ENCODE peak calls at places on chromosomes 13 and 19, in seven cellular contexts. C, H, X, R, O, K and N are unnamed samples.

GRCh38 chr13:76792680-76793334 is 93.4 kb downstream of the KCTD12 start:
- DNase-seq in K (peak), X (no peak), H (no peak), O (no peak), R (no peak), C (peak), N (no peak)

GRCh38 chr13:44243198-44243852 is 130.3 kb upstream of the SERP2 start:
- DNase-seq in O (peak), C (peak), H (no peak), R (no peak), X (no peak), K (peak), N (peak)

GRCh38 chr19:29841559-29842367 is 30.0 kb downstream of the CCNE1 start:
- DNase-seq in K (peak), C (peak), X (peak), H (no peak), R (no peak), O (peak), N (peak)

GRCh38 chr19:35790981-35791813 is 15.8 kb downstream of the ARHGAP33 start:
- DNase-seq in O (no peak), R (peak), K (no peak), C (no peak), H (no peak), X (peak), N (peak)

GRCh38 chr19:1008268-1009042 is 8.2 kb downstream of the GRIN3B start:
- DNase-seq in K (no peak), H (no peak), C (no peak), R (no peak), O (no peak), X (no peak), N (no peak)

GRCh38 chr19:4171676-4172075 is 10.7 kb downstream of the SIRT6 start:
- DNase-seq in C (no peak), O (peak), R (no peak), H (no peak), X (no peak), K (no peak), N (no peak)

GRCh38 chr13:41970022-41970421 is 9.1 kb upstream of the VWA8 start:
- DNase-seq in C (no peak), R (no peak), X (no peak), K (no peak), H (no peak), O (no peak), N (no peak)

GRCh38 chr19:14536926-14537692 is 7.7 kb downstream of the TECR start:
- DNase-seq in O (peak), X (peak), H (peak), K (peak), R (peak), C (peak), N (peak)

GRCh38 chr19:56069642-56070041 is 51.5 kb downstream of the ZNF787 start:
- DNase-seq in K (no peak), C (no peak), R (no peak), O (no peak), H (no peak), X (no peak), N (no peak)

GRCh38 chr13:26568132-26568815 is 10.8 kb downstream of the WASF3 start:
- DNase-seq in C (no peak), R (no peak), H (no peak), X (no peak), K (no peak), O (no peak), N (no peak)

GRCh38 chr19:42548545-42548944 is 20.3 kb upstream of the CEACAM1 start:
- DNase-seq in C (no peak), R (no peak), K (no peak), O (no peak), H (no peak), X (no peak), N (no peak)

GRCh38 chr13:106033634-106034033 is 501.8 kb downstream of the EFNB2 start:
- DNase-seq in O (no peak), H (no peak), R (no peak), K (peak), X (no peak), C (peak), N (no peak)

GRCh38 chr13:45536224-45536623 is 71.5 kb downstream of the COG3 start:
- DNase-seq in R (no peak), K (no peak), X (no peak), O (no peak), H (no peak), C (no peak), N (no peak)

GRCh38 chr19:35533822-35534521 is 716 bp downstream of the GAPDHS start:
- DNase-seq in H (no peak), K (peak), O (no peak), C (peak), X (peak), R (no peak), N (no peak)

GRCh38 chr19:7200739-7201138 is 93.5 kb downstream of the INSR start:
- DNase-seq in H (no peak), X (no peak), K (no peak), C (no peak), R (no peak), O (no peak), N (no peak)

GRCh38 chr13:54373211-54373610 is 1344.6 kb downstream of the OLFM4 start:
- DNase-seq in X (no peak), O (no peak), C (no peak), R (no peak), K (no peak), H (no peak), N (no peak)

GRCh38 chr13:52978989-52979388 is 49.6 kb upstream of the OLFM4 start:
- DNase-seq in H (no peak), C (no peak), R (no peak), O (no peak), X (no peak), K (no peak), N (no peak)

GRCh38 chr19:41318696-41319499 is 8.9 kb downstream of the CCDC97 start:
- DNase-seq in H (no peak), R (no peak), X (no peak), O (no peak), K (no peak), C (no peak), N (no peak)

GRCh38 chr19:5492281-5492812 is 37.1 kb downstream of the ZNRF4 start:
- DNase-seq in H (no peak), R (no peak), K (no peak), C (no peak), X (no peak), O (no peak), N (no peak)

GRCh38 chr13:87322386-87322785 is 348.8 kb upstream of the SLITRK5 start:
- DNase-seq in R (no peak), X (no peak), K (no peak), C (no peak), H (no peak), O (no peak), N (no peak)

GRCh38 chr13:75554981-75555380 is 5.4 kb downstream of the UCHL3 start:
- DNase-seq in H (no peak), C (peak), X (no peak), O (no peak), R (no peak), K (no peak), N (no peak)

GRCh38 chr19:29672933-29673336 is 7.7 kb downstream of the PLEKHF1 start:
- DNase-seq in K (no peak), H (no peak), O (no peak), R (no peak), X (peak), C (no peak), N (peak)

GRCh38 chr19:55408320-55408836 is 790 bp upstream of the UBE2S start:
- DNase-seq in O (no peak), C (no peak), K (no peak), H (no peak), X (no peak), R (no peak), N (no peak)

GRCh38 chr13:73913043-73913740 is 221.0 kb downstream of the KLF12 start:
- DNase-seq in X (no peak), K (peak), C (peak), H (no peak), R (no peak), O (no peak), N (no peak)

GRCh38 chr19:16429066-16429758 is 42.6 kb downstream of the EPS15L1 start:
- DNase-seq in X (peak), R (peak), O (peak), C (no peak), H (no peak), K (no peak), N (no peak)

GRCh38 chr13:32986552-32986951 is 29.7 kb upstream of the KL start:
- DNase-seq in R (no peak), C (no peak), O (no peak), K (no peak), H (no peak), X (no peak), N (no peak)

GRCh38 chr13:90454002-90454636 is 893.4 kb upstream of the MIR17HG start:
- DNase-seq in C (peak), O (no peak), H (no peak), X (no peak), K (no peak), R (no peak), N (no peak)

GRCh38 chr13:77980592-77980991 is 62.0 kb upstream of the EDNRB start:
- DNase-seq in R (no peak), O (no peak), C (peak), K (peak), H (no peak), X (no peak), N (no peak)

GRCh38 chr19:1618157-1619093 is 13.2 kb upstream of the UQCR11 start:
- DNase-seq in K (peak), C (peak), X (no peak), H (no peak), R (no peak), O (peak), N (peak)

GRCh38 chr19:1512671-1513491 is at the start of gene ADAMTSL5:
- DNase-seq in R (no peak), H (peak), K (peak), O (peak), X (peak), C (peak), N (peak)

GRCh38 chr13:99656092-99656745 is 154.9 kb downstream of the TM9SF2 start:
- DNase-seq in H (peak), K (peak), X (no peak), O (peak), R (peak), C (peak), N (peak)
- H3K4me3 ChIP-seq in H (no peak), K (no peak), X (no peak), O (peak), R (no peak), C (no peak), N (no peak)

GRCh38 chr19:51693246-51693645 is at the start of gene SPACA6:
- DNase-seq in C (no peak), K (no peak), X (no peak), O (peak), R (no peak), H (peak), N (no peak)

GRCh38 chr19:51690359-51691121 is 2.6 kb upstream of the SPACA6 start:
- DNase-seq in X (peak), K (peak), R (peak), H (peak), O (peak), C (peak), N (peak)

GRCh38 chr19:51693819-51694218 is 689 bp downstream of the SPACA6 start:
- DNase-seq in K (no peak), H (no peak), R (no peak), O (no peak), C (no peak), X (no peak), N (no peak)

GRCh38 chr19:51691122-51692064 is 1.7 kb upstream of the SPACA6 start:
- DNase-seq in R (no peak), X (no peak), C (peak), K (peak), O (peak), H (peak), N (peak)

GRCh38 chr19:51692065-51692915 is 840 bp upstream of the SPACA6 start:
- DNase-seq in X (no peak), O (peak), H (peak), R (no peak), C (no peak), K (no peak), N (peak)
- H3K4me3 ChIP-seq in X (peak), O (peak), H (peak), R (peak), C (peak), K (no peak), N (no peak)

DNA sequence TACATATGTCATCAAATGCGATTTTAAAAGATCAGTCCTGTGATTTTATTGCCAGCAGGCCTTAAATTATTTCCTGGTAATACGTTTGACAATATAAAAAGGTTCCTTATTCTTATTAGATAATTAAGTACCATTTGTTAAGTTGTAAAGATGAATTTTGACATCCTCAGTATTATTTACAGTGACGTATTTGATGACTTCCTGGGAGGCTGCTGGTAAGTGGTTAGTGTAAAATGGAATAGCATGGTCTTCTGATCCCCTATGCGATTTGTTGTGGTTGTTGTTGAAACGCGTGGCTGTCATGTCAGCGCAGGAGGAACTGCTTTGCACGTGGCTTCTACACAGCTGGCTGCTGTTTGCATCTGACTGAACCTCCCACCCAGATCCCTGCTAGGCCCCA is 99.7 kb downstream of the DCLK1 start:
- DNase-seq in R (no peak), X (no peak), O (no peak), H (no peak), K (peak), C (peak), N (no peak)
- H3K4me3 ChIP-seq in R (no peak), X (no peak), O (no peak), H (no peak), K (no peak), C (no peak), N (no peak)

GRCh38 chr19:58556633-58557252 is 1.7 kb downstream of the UBE2M start:
- DNase-seq in K (no peak), R (no peak), O (no peak), C (no peak), X (no peak), H (peak), N (no peak)
- H3K4me3 ChIP-seq in K (peak), R (peak), O (peak), C (peak), X (peak), H (peak), N (peak)

GRCh38 chr13:24271611-24272451 is 37.5 kb upstream of the C1QTNF9 start:
- DNase-seq in R (peak), K (peak), H (peak), X (peak), C (peak), O (peak), N (no peak)
- H3K4me3 ChIP-seq in R (peak), K (no peak), H (peak), X (peak), C (peak), O (peak), N (no peak)

DNA sequence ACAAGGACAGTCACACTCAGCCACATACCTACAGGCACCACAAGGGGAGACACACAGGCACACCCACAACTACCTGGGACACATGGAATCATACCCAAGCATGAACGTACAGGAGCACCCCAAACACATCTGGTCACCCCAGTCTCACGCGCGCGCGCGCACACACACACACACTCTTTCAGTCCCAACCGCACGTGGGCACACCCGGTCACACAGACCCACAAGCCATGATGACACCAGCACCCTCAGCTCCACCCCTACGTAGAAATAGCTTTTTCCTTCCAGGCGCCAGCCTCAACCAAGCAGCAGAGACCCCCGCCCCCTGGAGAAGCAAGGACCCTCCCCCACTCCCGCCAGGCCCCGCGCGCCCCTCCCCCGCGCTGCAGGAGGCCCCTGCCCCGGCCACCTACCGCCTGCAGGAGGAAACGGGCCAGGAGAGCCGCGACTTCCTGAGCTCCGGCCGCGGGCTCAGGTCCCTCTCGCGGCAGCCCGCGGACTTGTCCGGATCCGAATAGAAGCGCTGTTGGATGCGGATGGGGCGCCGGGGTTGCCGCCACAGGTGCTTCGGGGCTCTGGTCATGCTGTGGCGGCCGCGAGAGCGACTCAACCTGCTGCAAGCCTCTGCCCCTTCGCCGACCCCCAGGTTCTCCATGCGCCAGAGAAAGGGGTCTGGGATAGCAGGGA is 6.4 kb upstream of the PDE4C start:
- DNase-seq in X (no peak), C (no peak), R (no peak), K (no peak), H (no peak), O (peak), N (no peak)
- H3K4me3 ChIP-seq in X (no peak), C (no peak), R (no peak), K (peak), H (no peak), O (peak), N (no peak)

GRCh38 chr19:51294977-51295375 is 16.5 kb upstream of the IGLON5 start:
- DNase-seq in R (no peak), H (no peak), O (no peak), C (no peak), K (no peak), X (no peak), N (no peak)
- H3K4me3 ChIP-seq in R (no peak), H (no peak), O (no peak), C (no peak), K (no peak), X (no peak), N (no peak)

DNA sequence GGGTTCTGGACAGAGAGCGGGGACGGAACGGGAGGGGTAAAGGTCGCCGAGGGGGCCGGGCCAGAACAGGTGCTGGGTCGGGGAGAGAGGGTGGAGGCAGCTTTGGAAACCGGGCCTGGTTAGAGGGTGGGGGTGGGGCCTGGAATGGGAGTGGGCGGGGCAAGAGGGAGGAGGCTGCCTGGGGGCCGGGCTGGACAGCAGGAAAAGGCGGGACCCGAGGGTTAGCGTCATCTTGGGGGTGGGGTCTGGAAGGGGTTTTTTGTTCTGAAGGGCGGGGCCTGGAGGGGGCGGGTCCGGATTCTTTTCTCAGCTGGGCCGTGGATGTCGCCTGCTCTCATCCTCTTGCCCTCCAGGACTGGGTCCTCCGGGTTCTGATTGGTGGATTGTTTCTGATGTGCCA is 4.3 kb upstream of the ZNF813 start:
- DNase-seq in H (peak), C (peak), K (no peak), R (peak), X (peak), O (peak), N (peak)
- H3K4me3 ChIP-seq in H (no peak), C (no peak), K (no peak), R (no peak), X (no peak), O (no peak), N (no peak)

DNA sequence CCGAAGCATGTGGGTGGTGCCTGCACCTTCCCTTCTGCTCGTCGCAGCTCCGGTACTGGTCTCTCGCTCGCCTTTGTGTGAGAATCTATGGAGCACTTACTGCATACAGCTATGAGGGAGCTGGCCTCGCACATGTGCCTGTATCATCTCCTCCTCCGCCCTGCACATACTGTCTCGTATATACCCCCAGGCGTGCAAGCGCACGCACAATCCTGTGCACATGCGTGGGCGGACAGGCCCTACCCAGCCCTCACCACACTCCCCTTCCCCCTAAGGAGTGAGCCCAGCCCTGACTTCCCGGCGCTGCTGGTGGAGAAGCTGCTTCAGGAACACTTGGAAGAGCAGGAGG is 8.7 kb downstream of the PIK3R2 start:
- DNase-seq in O (no peak), C (no peak), X (no peak), R (no peak), H (peak), K (no peak), N (no peak)
- H3K4me3 ChIP-seq in O (no peak), C (peak), X (no peak), R (peak), H (peak), K (no peak), N (no peak)

DNA sequence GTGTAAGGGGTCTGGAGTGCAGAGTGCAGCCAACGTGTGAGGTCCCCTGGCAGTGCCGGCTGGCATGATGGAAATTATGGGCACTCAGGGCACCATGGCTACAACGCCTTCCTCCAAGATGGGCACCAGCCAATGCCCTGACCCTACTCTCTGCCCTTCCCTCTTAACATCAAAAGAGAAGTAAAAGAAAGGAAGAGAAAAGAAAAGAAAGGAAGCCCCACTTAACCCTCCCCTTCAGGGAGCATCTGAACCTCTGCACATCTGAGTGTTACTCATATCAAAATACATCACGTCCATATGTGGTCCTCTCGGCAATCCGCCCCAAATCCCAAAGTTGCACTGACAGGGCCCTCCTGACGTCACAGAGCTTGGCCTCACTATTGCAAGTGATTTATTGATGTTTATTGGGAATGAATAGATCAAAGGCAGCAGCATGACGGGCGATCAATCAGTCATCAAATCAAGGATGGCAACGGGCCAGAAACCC is 1.4 kb downstream of the TSHZ3 start:
- DNase-seq in C (peak), K (peak), R (peak), H (peak), O (no peak), X (no peak), N (no peak)
- H3K4me3 ChIP-seq in C (peak), K (peak), R (no peak), H (peak), O (peak), X (peak), N (no peak)